ENCODE peak calls at places on chromosomes 1 and 21, in eight cellular contexts. Y is fibroblast of lung, W is neural progenitor cell, G is GM23338, I is MM.1S, L is K562, F is GM23248, A is SK-N-SH. X is an unnamed sample. For H3K79me2, the result is how much of the 10 kb centered on the place peaks cover.

GRCh38 chr1:244636488-244637259 is 16.3 kb upstream of the DESI2 start:
- DNase-seq in Y (no peak), W (no peak), G (peak), I (no peak), L (no peak), F (no peak), A (no peak), X (no peak)

GRCh38 chr1:170711682-170712081 is 47.8 kb downstream of the PRRX1 start:
- DNase-seq in Y (peak), W (no peak), G (no peak), I (no peak), L (no peak), F (peak), A (no peak), X (no peak)

GRCh38 chr1:236143104-236143948 is 987 bp downstream of the GPR137B start:
- DNase-seq in Y (peak), W (peak), G (peak), I (no peak), L (no peak), F (peak), A (peak), X (peak)

GRCh38 chr1:162133566-162133965 is 64.1 kb downstream of the NOS1AP start:
- DNase-seq in Y (no peak), W (no peak), G (no peak), I (no peak), L (no peak), F (no peak), A (no peak), X (no peak)

GRCh38 chr1:12570291-12570690 is 47.7 kb downstream of the DHRS3 start:
- DNase-seq in Y (no peak), W (no peak), G (no peak), I (no peak), L (no peak), F (no peak), A (no peak), X (no peak)

GRCh38 chr1:185720633-185721272 is 13.4 kb upstream of the HMCN1 start:
- DNase-seq in Y (peak), W (peak), G (peak), I (peak), L (no peak), F (peak), A (no peak), X (no peak)

GRCh38 chr1:228180271-228180987 is 14.8 kb downstream of the IBA57 start:
- DNase-seq in Y (no peak), W (no peak), G (peak), I (peak), L (no peak), F (no peak), A (no peak), X (no peak)

GRCh38 chr1:43267818-43268425 is 1.9 kb upstream of the TMEM125 start:
- DNase-seq in Y (no peak), W (no peak), G (no peak), I (no peak), L (no peak), F (no peak), A (no peak), X (no peak)

GRCh38 chr1:216388558-216388957 is 34.7 kb downstream of the USH2A start:
- DNase-seq in Y (no peak), W (peak), G (peak), I (no peak), L (no peak), F (no peak), A (no peak), X (no peak)

GRCh38 chr1:3753656-3754454 is 1.6 kb downstream of the CCDC27 start:
- DNase-seq in Y (no peak), W (no peak), G (no peak), I (no peak), L (no peak), F (no peak), A (no peak), X (no peak)

GRCh38 chr1:87213126-87213496 is 115.6 kb upstream of the LMO4 start:
- DNase-seq in Y (no peak), W (no peak), G (no peak), I (no peak), L (no peak), F (peak), A (no peak), X (no peak)

GRCh38 chr1:229229721-229230135 is 41.2 kb upstream of the RAB4A start:
- DNase-seq in Y (peak), W (peak), G (peak), I (peak), L (no peak), F (peak), A (no peak), X (no peak)

GRCh38 chr1:197356723-197357533 is 88.9 kb downstream of the CRB1 start:
- DNase-seq in Y (peak), W (peak), G (peak), I (peak), L (peak), F (peak), A (peak), X (peak)

GRCh38 chr1:19047373-19047772 is 90.9 kb upstream of the IFFO2 start:
- DNase-seq in Y (no peak), W (peak), G (no peak), I (no peak), L (no peak), F (no peak), A (no peak), X (no peak)

GRCh38 chr1:119040906-119041305 is 52.8 kb upstream of the TBX15 start:
- DNase-seq in Y (peak), W (no peak), G (no peak), I (no peak), L (no peak), F (peak), A (no peak), X (no peak)

GRCh38 chr1:54929700-54930099 is 42.7 kb upstream of the DHCR24 start:
- DNase-seq in Y (no peak), W (no peak), G (no peak), I (no peak), L (no peak), F (no peak), A (no peak), X (no peak)

GRCh38 chr1:54927475-54928240 is 40.7 kb upstream of the DHCR24 start:
- DNase-seq in Y (peak), W (no peak), G (no peak), I (no peak), L (no peak), F (peak), A (no peak), X (no peak)

GRCh38 chr1:54928327-54928726 is 41.3 kb upstream of the DHCR24 start:
- DNase-seq in Y (no peak), W (no peak), G (no peak), I (no peak), L (no peak), F (peak), A (no peak), X (no peak)

GRCh38 chr1:54922921-54923421 is 36.0 kb upstream of the DHCR24 start:
- DNase-seq in Y (no peak), W (no peak), G (no peak), I (no peak), L (no peak), F (peak), A (no peak), X (no peak)

DNA sequence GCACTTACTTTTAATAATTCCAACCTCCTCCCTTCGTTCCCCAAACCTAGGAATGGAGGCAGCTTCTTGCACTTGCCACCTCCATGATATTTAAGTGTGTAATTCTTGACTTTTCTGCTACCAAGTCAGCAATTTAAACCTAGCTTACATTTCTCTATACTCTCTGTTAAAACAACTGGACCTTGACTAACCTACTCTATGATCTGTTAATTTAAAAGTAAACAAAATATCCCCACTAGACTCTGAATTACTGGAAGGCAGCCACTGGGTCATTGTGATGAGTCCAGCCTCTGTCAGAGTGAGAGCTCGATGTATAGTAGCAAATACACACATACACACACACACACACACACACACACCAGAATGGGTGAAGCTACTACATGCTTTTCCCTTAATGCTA is 40.0 kb upstream of the DHCR24 start:
- DNase-seq in Y (peak), W (no peak), G (no peak), I (no peak), L (no peak), F (peak), A (no peak), X (no peak)
- H3K4me2 ChIP-seq in Y (peak), W (no peak), G (no peak), I (no peak), L (no peak), F (peak), A (peak), X (no peak)

DNA sequence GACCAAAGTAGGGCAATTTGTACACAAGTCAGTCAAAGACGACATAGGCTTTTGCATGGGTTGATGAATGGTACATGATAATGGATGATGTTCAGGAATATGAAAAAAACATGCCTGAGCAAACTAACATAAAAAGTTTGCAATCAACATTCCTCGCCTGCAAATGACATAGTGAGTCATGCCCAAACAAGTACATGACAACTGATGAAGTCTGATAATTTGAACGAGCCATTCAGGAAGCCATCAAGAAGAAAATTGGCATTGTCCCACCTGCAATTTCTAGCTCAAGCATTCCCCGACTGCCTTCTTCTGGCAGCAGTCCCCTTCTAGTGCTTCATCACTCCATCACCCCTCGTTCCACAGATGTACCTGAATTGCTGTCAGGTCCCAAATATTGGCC is 118.4 kb upstream of the NR5A2 start:
- DNase-seq in Y (no peak), W (no peak), G (no peak), I (no peak), L (no peak), F (peak), A (no peak), X (no peak)
- H2AFZ ChIP-seq in Y (no peak), W (no peak), G (no peak), I (no peak), L (no peak), F (no peak), A (no peak), X (no peak)

GRCh38 chr1:181021811-181022434 is 747 bp downstream of the STX6 start:
- DNase-seq in Y (peak), W (peak), G (peak), I (peak), L (peak), F (peak), A (peak), X (peak)
- H3K79me2 ChIP-seq in Y (under half), W (half or more), G (half or more), I (half or more), L (half or more), F (under half), A (under half), X (half or more)

DNA sequence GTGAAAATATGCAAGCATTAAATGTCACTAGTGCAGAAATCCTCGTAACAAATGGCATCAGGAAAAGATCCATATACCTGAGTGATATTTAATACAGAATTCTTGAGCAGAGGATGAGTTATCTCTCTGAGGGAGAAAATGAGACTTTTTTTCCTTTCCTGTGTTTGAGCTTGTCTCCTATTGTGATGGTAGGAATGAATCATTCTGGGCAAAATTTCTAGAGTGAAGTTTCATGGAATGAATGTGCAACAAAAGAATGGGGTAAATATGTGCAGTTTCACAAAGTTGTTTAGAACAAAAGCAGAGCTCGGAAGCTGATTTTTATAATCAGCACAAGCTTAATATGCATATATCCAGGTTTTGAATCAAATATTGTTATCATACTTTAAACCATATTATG is 4.6 kb downstream of the CTPS1 start:
- DNase-seq in Y (no peak), W (no peak), G (no peak), I (no peak), L (no peak), F (peak), A (no peak), X (no peak)
- H3K4me2 ChIP-seq in Y (no peak), W (no peak), G (no peak), I (no peak), L (no peak), F (peak), A (peak), X (peak)

DNA sequence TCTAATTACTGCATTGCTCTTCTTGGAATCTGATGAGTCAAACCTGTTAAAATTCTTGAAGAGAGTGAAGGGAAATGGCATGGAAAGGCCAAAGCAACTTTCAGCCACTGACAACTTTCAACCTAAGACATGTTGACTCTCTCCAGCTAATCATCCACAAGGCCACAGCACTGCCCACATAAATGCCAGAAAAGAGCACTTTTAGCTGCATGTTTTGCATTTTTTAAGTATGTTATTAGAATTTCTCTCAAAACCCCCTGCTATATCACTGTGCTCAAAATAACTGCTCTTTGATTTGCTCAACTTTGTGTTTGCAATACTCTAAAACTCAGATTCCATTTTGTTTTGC is 352.5 kb downstream of the ADGRL2 start:
- DNase-seq in Y (no peak), W (no peak), G (no peak), I (no peak), L (no peak), F (no peak), A (no peak), X (no peak)
- H2AFZ ChIP-seq in Y (no peak), W (peak), G (no peak), I (no peak), L (no peak), F (no peak), A (no peak), X (no peak)

GRCh38 chr1:155175927-155176371 is 2.3 kb downstream of the TRIM46 start:
- DNase-seq in Y (no peak), W (no peak), G (no peak), I (peak), L (no peak), F (no peak), A (peak), X (peak)

GRCh38 chr1:155175281-155175926 is 1.8 kb downstream of the TRIM46 start:
- DNase-seq in Y (no peak), W (no peak), G (no peak), I (no peak), L (no peak), F (no peak), A (no peak), X (no peak)

GRCh38 chr1:155177918-155178281 is 4.3 kb downstream of the TRIM46 start:
- DNase-seq in Y (no peak), W (no peak), G (no peak), I (no peak), L (no peak), F (no peak), A (no peak), X (no peak)

GRCh38 chr1:155177192-155177917 is 3.7 kb downstream of the TRIM46 start:
- DNase-seq in Y (no peak), W (no peak), G (no peak), I (no peak), L (no peak), F (no peak), A (peak), X (no peak)

DNA sequence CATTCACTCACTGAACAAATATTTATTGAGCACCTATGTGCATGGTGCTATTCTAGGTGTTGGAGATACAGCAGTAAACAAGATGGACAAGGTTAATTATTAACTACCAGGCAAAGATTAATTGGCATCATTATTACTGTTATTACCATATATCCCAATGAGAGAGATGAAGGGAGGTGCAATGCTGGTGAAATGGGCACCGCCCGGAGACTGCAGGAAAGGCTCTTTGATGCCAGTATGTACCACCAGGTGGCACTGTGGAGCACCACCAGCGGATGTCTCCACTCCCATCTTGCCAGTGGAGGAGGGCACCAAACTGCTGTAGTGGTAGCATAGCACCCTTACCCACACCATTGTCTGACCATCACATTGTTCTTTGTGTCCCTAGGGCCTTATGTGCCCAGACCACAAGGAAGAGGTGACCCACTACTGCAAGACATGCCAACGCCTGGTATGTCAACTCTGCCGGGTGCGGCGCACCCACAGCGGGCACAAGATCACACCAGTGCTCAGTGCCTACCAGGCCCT is 3.0 kb downstream of the TRIM46 start:
- DNase-seq in Y (peak), W (peak), G (peak), I (peak), L (peak), F (peak), A (peak), X (peak)
- H3K79me2 ChIP-seq in Y (under half), W (under half), G (under half), I (under half), L (under half), F (under half), A (under half), X (under half)

GRCh38 chr1:8533907-8534306 is 216.0 kb downstream of the SLC45A1 start:
- DNase-seq in Y (no peak), W (no peak), G (no peak), I (no peak), L (no peak), F (no peak), A (no peak), X (no peak)

GRCh38 chr1:8533124-8533523 is 215.2 kb downstream of the SLC45A1 start:
- DNase-seq in Y (no peak), W (no peak), G (no peak), I (no peak), L (no peak), F (no peak), A (no peak), X (no peak)

GRCh38 chr1:8524637-8525157 is 206.8 kb downstream of the SLC45A1 start:
- DNase-seq in Y (no peak), W (no peak), G (no peak), I (no peak), L (no peak), F (peak), A (no peak), X (no peak)

GRCh38 chr1:8525291-8526275 is 207.7 kb downstream of the SLC45A1 start:
- DNase-seq in Y (peak), W (peak), G (peak), I (no peak), L (peak), F (peak), A (peak), X (peak)

DNA sequence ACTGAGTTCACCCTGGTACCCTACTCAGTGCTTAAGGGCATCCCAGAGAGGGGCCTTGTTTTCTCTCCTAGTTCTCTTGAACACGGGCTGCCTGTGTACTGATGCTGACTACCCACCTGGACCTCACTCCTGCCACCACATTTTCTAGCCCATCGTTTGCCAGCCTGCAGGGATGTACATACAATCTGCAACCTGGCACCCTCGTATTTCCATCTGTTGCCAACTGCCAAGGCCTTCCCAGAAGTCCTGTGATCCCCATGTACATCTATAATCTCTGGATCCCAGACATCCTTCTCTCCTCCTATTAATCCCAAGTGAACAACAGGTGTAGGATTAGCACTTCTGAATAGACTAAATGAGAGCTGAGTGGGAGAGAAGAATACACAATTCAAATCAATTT is 212.0 kb downstream of the SLC45A1 start:
- DNase-seq in Y (no peak), W (no peak), G (no peak), I (no peak), L (no peak), F (no peak), A (no peak), X (no peak)
- H3K4me2 ChIP-seq in Y (no peak), W (no peak), G (no peak), I (no peak), L (no peak), F (no peak), A (no peak), X (no peak)

DNA sequence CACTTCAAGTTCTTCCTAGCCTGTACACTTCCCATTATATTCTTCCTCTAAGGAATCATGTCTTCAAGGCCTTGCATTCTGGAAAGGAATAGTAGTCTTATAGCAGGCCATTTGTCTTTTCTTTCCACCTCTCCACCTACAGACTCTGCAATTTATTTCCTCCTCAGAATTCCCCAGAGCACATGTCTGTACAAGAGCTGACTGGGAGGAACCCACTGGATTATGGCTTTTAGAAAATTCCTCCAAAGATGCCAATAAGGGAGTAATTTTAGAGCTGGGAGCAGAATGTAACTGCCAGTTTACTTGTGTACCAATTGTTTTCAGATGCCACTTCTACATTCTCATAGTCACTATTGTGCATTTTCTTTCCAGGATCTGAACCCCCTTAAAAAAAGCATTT is 3.4 kb upstream of the PSMG1 start:
- DNase-seq in Y (no peak), W (no peak), G (no peak), I (no peak), L (no peak), F (peak), A (no peak), X (no peak)
- H2AFZ ChIP-seq in Y (no peak), W (no peak), G (no peak), I (no peak), L (no peak), F (no peak), A (no peak), X (no peak)

DNA sequence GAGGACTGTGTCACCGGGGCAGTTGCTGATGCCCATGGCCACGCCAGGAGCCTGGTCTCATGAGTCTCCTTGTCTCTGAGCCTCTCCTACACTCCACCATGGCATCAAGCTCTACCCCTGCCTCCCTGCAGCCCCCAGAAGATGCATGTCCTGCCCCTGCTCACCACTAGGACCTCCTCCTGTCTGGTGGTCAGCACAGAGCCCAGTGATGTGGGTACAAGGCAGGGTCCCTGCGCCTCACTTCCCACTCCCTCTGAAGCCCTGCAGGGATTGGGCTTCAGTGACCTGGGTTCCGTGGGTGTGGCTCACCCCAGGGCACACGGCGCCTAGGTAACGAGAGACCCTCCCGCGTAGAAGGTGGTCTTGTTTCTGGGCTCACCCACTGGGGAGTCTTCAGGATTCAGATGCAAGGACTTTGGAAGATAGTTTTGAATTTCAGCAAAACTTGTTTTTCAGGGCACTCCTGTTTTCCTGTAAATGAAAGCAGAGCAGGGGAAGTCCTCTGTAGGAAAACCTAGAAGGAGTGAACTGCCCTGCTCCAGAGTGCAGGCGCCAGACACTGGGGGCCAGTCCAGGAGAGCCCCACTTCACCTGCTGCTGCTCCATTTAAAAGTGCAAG is 2.8 kb downstream of the COL18A1 start:
- DNase-seq in Y (no peak), W (no peak), G (no peak), I (no peak), L (no peak), F (no peak), A (no peak), X (no peak)
- H3K79me2 ChIP-seq in Y (under half), W (half or more), G (half or more), I (under half), L (under half), F (under half), A (half or more), X (under half)

X was measured in DND-41.